ENCODE peak calls at places on chromosomes 7 and 10, in six cellular contexts. J is pancreas, G is heart left ventricle, N is GM23248, W is transverse colon, Y is lung. C is an unnamed sample. For H3K36me3, the result is how much of the 10 kb centered on the place peaks cover.

GRCh38 chr7:2166625-2167280 is 66.0 kb downstream of the MAD1L1 start:
- DNase-seq in J (no peak), G (no peak), N (no peak), W (no peak), Y (no peak), C (peak)

GRCh38 chr10:42646214-42646613 is 7.8 kb upstream of the ZNF33B start:
- DNase-seq in J (no peak), G (no peak), N (no peak), W (no peak), Y (no peak), C (no peak)

GRCh38 chr7:156473476-156474240 is 166.9 kb upstream of the RNF32 start:
- DNase-seq in J (peak), G (no peak), N (peak), W (peak), Y (no peak), C (no peak)

GRCh38 chr7:712601-713457 is 13.7 kb upstream of the DNAAF5 start:
- DNase-seq in J (no peak), G (no peak), N (no peak), W (no peak), Y (no peak), C (no peak)

GRCh38 chr7:116172353-116172752 is 38.0 kb upstream of the TES start:
- DNase-seq in J (no peak), G (no peak), N (peak), W (no peak), Y (no peak), C (no peak)

GRCh38 chr10:31011017-31011659 is 20.5 kb downstream of the ZNF438 start:
- DNase-seq in J (no peak), G (no peak), N (no peak), W (no peak), Y (no peak), C (no peak)

GRCh38 chr7:1856966-1857441 is 186.9 kb downstream of the ELFN1 start:
- DNase-seq in J (peak), G (peak), N (no peak), W (no peak), Y (no peak), C (peak)

GRCh38 chr7:149790146-149790548 is 16.8 kb upstream of the ZNF467 start:
- DNase-seq in J (peak), G (peak), N (peak), W (peak), Y (peak), C (peak)

GRCh38 chr7:75639071-75639892 is 99.5 kb downstream of the HIP1 start:
- DNase-seq in J (peak), G (peak), N (peak), W (peak), Y (peak), C (peak)

GRCh38 chr10:95397747-95398146 is 106.9 kb upstream of the PDLIM1 start:
- DNase-seq in J (no peak), G (no peak), N (peak), W (no peak), Y (no peak), C (no peak)

GRCh38 chr10:76719021-76719420 is 918.6 kb downstream of the KCNMA1 start:
- DNase-seq in J (no peak), G (no peak), N (no peak), W (no peak), Y (no peak), C (no peak)

GRCh38 chr10:90148121-90148855 is 446.9 kb downstream of the KIF20B start:
- DNase-seq in J (no peak), G (no peak), N (peak), W (no peak), Y (no peak), C (no peak)

GRCh38 chr7:148356303-148356702 is 234.3 kb upstream of the C7orf33 start:
- DNase-seq in J (no peak), G (peak), N (no peak), W (no peak), Y (no peak), C (no peak)

GRCh38 chr7:121540138-121540537 is 144.0 kb upstream of the FAM3C start:
- DNase-seq in J (no peak), G (no peak), N (no peak), W (no peak), Y (no peak), C (no peak)

GRCh38 chr7:24757799-24758275 is 573 bp upstream of the GSDME start:
- DNase-seq in J (no peak), G (no peak), N (peak), W (no peak), Y (no peak), C (no peak)

GRCh38 chr7:113831509-113831908 is 87.3 kb downstream of the PPP1R3A start:
- DNase-seq in J (no peak), G (no peak), N (peak), W (no peak), Y (no peak), C (no peak)

GRCh38 chr10:68330852-68331454 is 911 bp upstream of the HNRNPH3 start:
- DNase-seq in J (peak), G (peak), N (peak), W (peak), Y (no peak), C (peak)

GRCh38 chr10:132654708-132655661 is 117.4 kb downstream of the INPP5A start:
- DNase-seq in J (peak), G (no peak), N (peak), W (peak), Y (peak), C (peak)

GRCh38 chr7:3259711-3260424 is 41.2 kb upstream of the SDK1 start:
- DNase-seq in J (no peak), G (no peak), N (no peak), W (no peak), Y (no peak), C (no peak)

GRCh38 chr7:2012981-2013380 is 219.8 kb downstream of the MAD1L1 start:
- DNase-seq in J (peak), G (peak), N (peak), W (no peak), Y (no peak), C (peak)

GRCh38 chr7:36115448-36116321 is 37.4 kb upstream of the EEPD1 start:
- DNase-seq in J (peak), G (peak), N (peak), W (peak), Y (peak), C (peak)

GRCh38 chr7:95642173-95642572 is 45.9 kb upstream of the PDK4 start:
- DNase-seq in J (no peak), G (no peak), N (no peak), W (no peak), Y (no peak), C (no peak)

GRCh38 chr10:78724846-78725245 is 343.9 kb upstream of the ZMIZ1 start:
- DNase-seq in J (no peak), G (no peak), N (no peak), W (no peak), Y (no peak), C (no peak)

GRCh38 chr7:24828871-24829661 is 71.8 kb upstream of the GSDME start:
- DNase-seq in J (no peak), G (no peak), N (no peak), W (no peak), Y (no peak), C (no peak)

GRCh38 chr10:7243873-7244272 is 167.0 kb downstream of the SFMBT2 start:
- DNase-seq in J (no peak), G (no peak), N (no peak), W (no peak), Y (no peak), C (no peak)

DNA sequence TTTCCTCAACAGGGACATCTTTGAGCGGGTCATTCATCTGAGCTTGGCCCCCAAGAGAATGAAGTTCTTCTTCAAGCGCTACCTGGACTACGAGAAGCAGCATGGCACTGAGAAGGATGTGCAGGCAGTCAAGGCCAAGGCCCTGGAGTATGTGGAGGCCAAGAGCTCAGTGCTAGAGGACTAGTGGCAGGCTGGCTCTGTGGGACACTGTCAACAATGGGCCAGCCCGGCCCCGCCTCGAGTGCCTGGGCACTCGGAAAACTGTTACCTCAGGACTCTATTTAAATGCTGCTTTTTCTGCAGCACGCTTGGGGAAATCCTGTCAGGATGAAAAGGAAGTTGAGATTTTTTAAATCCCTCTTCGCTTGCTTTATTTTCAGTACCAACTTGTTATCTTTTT is 6.8 kb downstream of the CALHM2 start:
- DNase-seq in J (no peak), G (no peak), N (no peak), W (no peak), Y (no peak), C (no peak)
- H3K36me3 ChIP-seq in J (under half), G (under half), N (half or more), W (under half), Y (half or more), C (under half)

GRCh38 chr7:27099224-27099838 is 3.2 kb downstream of the HOXA2 start:
- DNase-seq in J (no peak), G (no peak), N (no peak), W (no peak), Y (no peak), C (no peak)
- H3K27ac ChIP-seq in J (no peak), G (peak), N (peak), W (peak), Y (no peak), C (peak)

GRCh38 chr10:21975378-21975990 is 28.0 kb downstream of the DNAJC1 start:
- DNase-seq in J (no peak), G (no peak), N (no peak), W (no peak), Y (no peak), C (no peak)

GRCh38 chr10:21976739-21977138 is 26.8 kb downstream of the DNAJC1 start:
- DNase-seq in J (no peak), G (no peak), N (no peak), W (no peak), Y (no peak), C (no peak)

GRCh38 chr10:21972584-21972983 is 30.9 kb downstream of the DNAJC1 start:
- DNase-seq in J (no peak), G (no peak), N (no peak), W (no peak), Y (no peak), C (no peak)

GRCh38 chr10:21978191-21978862 is 25.2 kb downstream of the DNAJC1 start:
- DNase-seq in J (no peak), G (no peak), N (peak), W (no peak), Y (no peak), C (no peak)

GRCh38 chr10:21976280-21976679 is 27.2 kb downstream of the DNAJC1 start:
- DNase-seq in J (no peak), G (no peak), N (no peak), W (no peak), Y (no peak), C (no peak)
- H3K4me3 ChIP-seq in J (no peak), G (no peak), N (no peak), W (no peak), Y (no peak), C (no peak)

GRCh38 chr10:112799726-112800510 is 150.1 kb upstream of the TCF7L2 start:
- DNase-seq in J (no peak), G (no peak), N (no peak), W (no peak), Y (no peak), C (no peak)

GRCh38 chr10:112804036-112804435 is 146.0 kb upstream of the TCF7L2 start:
- DNase-seq in J (peak), G (no peak), N (no peak), W (peak), Y (no peak), C (no peak)

GRCh38 chr10:112801004-112801403 is 149.0 kb upstream of the TCF7L2 start:
- DNase-seq in J (no peak), G (no peak), N (no peak), W (no peak), Y (no peak), C (no peak)

GRCh38 chr10:112802411-112803060 is 147.5 kb upstream of the TCF7L2 start:
- DNase-seq in J (no peak), G (no peak), N (no peak), W (no peak), Y (no peak), C (no peak)

GRCh38 chr10:112801748-112802147 is 148.3 kb upstream of the TCF7L2 start:
- DNase-seq in J (no peak), G (no peak), N (no peak), W (peak), Y (no peak), C (no peak)
- H3K36me3 ChIP-seq in J (under half), G (under half), N (under half), W (under half), Y (under half), C (under half)

GRCh38 chr10:124654686-124655085 is 89.5 kb downstream of the FAM53B start:
- DNase-seq in J (no peak), G (peak), N (no peak), W (no peak), Y (no peak), C (no peak)
- H3K27ac ChIP-seq in J (no peak), G (peak), N (peak), W (peak), Y (peak), C (no peak)

DNA sequence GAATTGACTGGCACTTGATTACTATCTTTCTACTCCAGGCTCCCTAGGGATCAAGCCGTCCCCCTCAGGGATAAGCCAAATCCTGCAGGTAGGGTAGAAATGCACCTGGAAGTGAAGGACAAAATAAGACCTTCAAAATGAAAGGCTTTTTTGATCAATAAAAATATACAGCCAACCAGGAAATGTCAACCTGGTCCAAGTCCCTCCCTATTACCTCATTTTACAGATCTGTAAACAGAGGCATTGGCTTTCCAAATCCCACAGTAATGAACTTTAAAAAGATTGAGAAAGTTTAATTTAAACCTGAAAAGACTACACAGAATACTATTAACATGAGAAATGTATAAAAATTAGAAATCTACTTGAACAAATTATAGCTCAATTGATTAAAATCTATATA is 53.7 kb downstream of the UPF2 start:
- DNase-seq in J (no peak), G (no peak), N (no peak), W (no peak), Y (no peak), C (no peak)
- H3K4me3 ChIP-seq in J (no peak), G (no peak), N (no peak), W (no peak), Y (no peak), C (no peak)

GRCh38 chr7:92639956-92640355 is 49.8 kb upstream of the FAM133B start:
- DNase-seq in J (no peak), G (peak), N (no peak), W (no peak), Y (no peak), C (no peak)
- H3K36me3 ChIP-seq in J (under half), G (under half), N (under half), W (under half), Y (under half), C (under half)

DNA sequence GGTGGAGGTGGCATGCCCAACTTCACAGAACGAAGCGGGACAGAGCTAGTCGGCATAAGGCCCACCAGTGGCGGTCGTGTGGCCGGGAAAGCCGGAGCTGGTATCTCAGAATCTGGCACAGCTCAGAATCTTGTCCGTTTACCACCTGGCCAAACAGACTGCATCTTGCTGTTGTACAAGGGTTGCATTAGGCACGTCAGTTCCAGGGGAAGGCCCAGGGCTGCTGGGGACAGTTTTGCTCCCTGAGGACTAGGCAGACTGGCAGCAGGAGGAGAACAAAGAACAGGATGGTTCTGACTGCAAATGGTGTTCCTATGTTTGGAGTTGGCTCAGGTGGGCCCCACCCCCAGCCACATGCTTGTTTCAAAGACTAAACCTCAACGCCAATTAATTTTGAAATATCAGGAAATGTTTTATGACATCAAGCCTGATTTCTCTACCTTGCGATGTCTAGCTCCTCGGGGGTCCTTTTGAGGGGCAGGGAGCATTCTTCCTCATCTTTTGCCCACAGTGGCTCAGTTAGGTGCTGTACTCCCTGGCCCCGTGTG is 4.2 kb upstream of the MYH16 start:
- DNase-seq in J (no peak), G (no peak), N (no peak), W (no peak), Y (no peak), C (no peak)
- H3K27ac ChIP-seq in J (no peak), G (no peak), N (peak), W (no peak), Y (no peak), C (no peak)

DNA sequence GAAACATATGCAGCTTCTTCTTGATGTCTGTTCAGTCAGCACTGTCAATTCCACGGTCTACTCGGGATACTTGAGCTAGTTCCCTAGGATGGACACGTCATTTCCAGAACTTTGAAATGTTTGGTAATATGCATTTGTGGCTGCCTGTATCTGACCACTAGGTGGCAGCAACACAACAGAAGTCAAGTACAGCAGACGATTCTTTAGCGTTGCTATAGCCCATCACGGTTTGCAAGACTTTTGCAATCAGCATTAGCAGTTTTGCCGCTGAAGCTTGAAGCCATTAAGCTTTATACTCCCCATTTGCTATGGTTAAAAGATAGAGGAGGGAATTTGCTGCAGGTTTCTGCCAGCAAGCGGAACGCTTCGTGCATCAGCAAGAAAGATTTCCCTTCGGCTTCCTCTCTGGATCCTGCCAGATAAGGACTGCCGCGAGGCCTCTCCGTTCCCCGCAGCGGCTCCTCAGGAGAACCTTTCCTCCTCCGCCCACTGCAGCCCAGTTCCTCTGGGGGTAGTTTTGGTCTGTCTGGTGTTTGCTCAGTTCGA is 63.5 kb downstream of the ABCC2 start:
- DNase-seq in J (peak), G (peak), N (peak), W (peak), Y (peak), C (no peak)
- H3K4me3 ChIP-seq in J (peak), G (peak), N (peak), W (peak), Y (no peak), C (no peak)